ENCODE peak calls at places on chromosomes 7 and 10, in five cellular contexts. O is HCT116, P is IMR-90, A is heart left ventricle, X is transverse colon. Q is an unnamed sample.

GRCh38 chr7:13057462-13058200 is 370.2 kb downstream of the ARL4A start:
- DNase-seq in O (no peak), P (no peak), A (no peak), X (no peak), Q (no peak)

GRCh38 chr10:75401569-75402485 is at the start of gene ZNF503:
- DNase-seq in O (peak; percentile 94), P (peak; percentile 97), A (peak; percentile 97), X (peak; percentile 94), Q (peak; percentile 53)

GRCh38 chr10:5814110-5815107 is 1.2 kb upstream of the GDI2 start:
- DNase-seq in O (peak; percentile 19), P (peak; percentile 22), A (no peak), X (no peak), Q (no peak)

GRCh38 chr7:135597926-135598305 is 40.2 kb downstream of the NUP205 start:
- DNase-seq in O (no peak), P (no peak), A (no peak), X (no peak), Q (no peak)

GRCh38 chr7:33444501-33444900 is 315.1 kb downstream of the BBS9 start:
- DNase-seq in O (no peak), P (peak; percentile 65), A (peak; percentile 40), X (no peak), Q (no peak)

GRCh38 chr7:106568002-106568679 is 92.8 kb downstream of the CCDC71L start:
- DNase-seq in O (no peak), P (no peak), A (no peak), X (no peak), Q (no peak)

GRCh38 chr7:2100278-2101205 is 132.2 kb downstream of the MAD1L1 start:
- DNase-seq in O (no peak), P (no peak), A (no peak), X (no peak), Q (no peak)

GRCh38 chr7:40301486-40302065 is 166.8 kb downstream of the SUGCT start:
- DNase-seq in O (no peak), P (peak; percentile 50), A (no peak), X (no peak), Q (no peak)

GRCh38 chr7:87113077-87113476 is 39.2 kb upstream of the DMTF1 start:
- DNase-seq in O (no peak), P (peak; percentile 16), A (peak; percentile 6), X (no peak), Q (no peak)

DNA sequence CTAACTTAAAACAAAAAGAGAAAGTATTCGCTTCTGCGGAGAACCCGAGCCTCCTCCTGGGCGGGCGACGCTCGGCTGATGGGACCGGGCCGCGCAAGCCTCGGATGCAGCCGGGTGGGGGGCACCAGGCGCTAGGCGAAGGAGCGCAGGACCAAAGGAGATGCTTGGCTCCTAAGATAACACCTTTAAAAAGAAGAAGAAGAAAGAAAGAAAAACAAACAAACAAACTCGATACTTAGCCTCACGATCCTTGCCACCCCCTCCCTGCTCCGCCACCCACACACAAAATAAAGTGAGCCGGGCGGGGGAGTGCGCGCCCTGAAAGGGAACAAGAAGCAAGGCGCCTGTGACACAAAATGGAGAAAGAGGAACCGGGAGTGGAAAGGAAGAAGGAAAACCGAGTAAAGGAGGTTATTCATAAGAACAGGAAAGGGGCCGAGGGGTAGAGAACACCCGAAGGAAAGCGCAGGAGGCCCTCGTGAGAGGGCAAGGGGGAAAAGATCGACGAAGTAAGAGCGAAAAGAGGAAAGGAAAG is 34.0 kb upstream of the EBLN1 start:
- DNase-seq in O (no peak), P (no peak), A (peak; percentile 65), X (peak; percentile 55), Q (no peak)
- TF ChIP-seq POLR2A in O (peak; percentile 29), P (no peak), A (no peak), X (peak; percentile 46), Q (no peak)

GRCh38 chr7:96992624-96993452 is 12.5 kb upstream of the DLX6 start:
- DNase-seq in O (no peak), P (no peak), A (no peak), X (no peak), Q (no peak)
- H3K27ac ChIP-seq in O (no peak overlapping the region), P (no peak overlapping the region), A (no peak overlapping the region), X (no peak overlapping the region), Q (no peak overlapping the region)

GRCh38 chr10:124697837-124698559 is 46.2 kb downstream of the FAM53B start:
- DNase-seq in O (no peak), P (peak; percentile 51), A (no peak), X (no peak), Q (no peak)

GRCh38 chr10:124695259-124695658 is 48.9 kb downstream of the FAM53B start:
- DNase-seq in O (no peak), P (no peak), A (no peak), X (no peak), Q (no peak)

GRCh38 chr10:124696446-124697392 is 47.5 kb downstream of the FAM53B start:
- DNase-seq in O (no peak), P (no peak), A (no peak), X (no peak), Q (no peak)

GRCh38 chr10:124698560-124699470 is 45.4 kb downstream of the FAM53B start:
- DNase-seq in O (no peak), P (no peak), A (no peak), X (no peak), Q (no peak)

GRCh38 chr10:124697443-124697836 is 46.7 kb downstream of the FAM53B start:
- DNase-seq in O (no peak), P (no peak), A (no peak), X (no peak), Q (no peak)
- H3K4me1 ChIP-seq in O (no peaks in the 10 kb centered on the region), P (peaks cover 13% of the 10 kb centered on the region), A (peaks cover 95% of the 10 kb centered on the region), X (peaks cover 30% of the 10 kb centered on the region), Q (peaks cover 27% of the 10 kb centered on the region)

GRCh38 chr10:14959221-14960057 is at the start of gene MEIG1:
- DNase-seq in O (peak; percentile 91), P (peak; percentile 90), A (peak; percentile 94), X (peak; percentile 94), Q (peak; percentile 63)
- TF ChIP-seq POLR2A in O (peak; percentile 65), P (peak; percentile 64), A (no peak), X (peak; percentile 69), Q (peak; percentile 16)

Q was measured in esophagus squamous epithelium.